ENCODE peak calls at places on chromosomes 1 and 21, in eight cellular contexts. S is nephron progenitor cell; J is CD8-positive, alpha-beta T cell; A is dorsolateral prefrontal cortex; P is heart right ventricle; W is H9; B is AG09319; O is heart left ventricle. R is an unnamed sample.

GRCh38 chr1:16122916-16123315 is 33.0 kb downstream of the EPHA2 start:
- DNase-seq in S (no peak), A (no peak), B (peak; percentile 63), J (peak; percentile 5), O (no peak), W (peak; percentile 23), P (no peak), R (no peak)

GRCh38 chr1:204314209-204314892 is 45.4 kb downstream of the PLEKHA6 start:
- DNase-seq in A (no peak), B (no peak), P (no peak), J (no peak), S (no peak), W (peak; percentile 39), O (no peak), R (no peak)

GRCh38 chr1:230073371-230074035 is 6.5 kb downstream of the GALNT2 start:
- DNase-seq in P (no peak), J (no peak), B (no peak), O (no peak), S (no peak), W (no peak), A (peak; percentile 56), R (no peak)

GRCh38 chr1:82160036-82160435 is 359.3 kb downstream of the ADGRL2 start:
- DNase-seq in A (no peak), W (no peak), P (no peak), J (no peak), B (no peak), S (no peak), O (no peak), R (no peak)

GRCh38 chr1:7595338-7595737 is 175.8 kb upstream of the VAMP3 start:
- DNase-seq in P (no peak), O (no peak), J (no peak), S (peak; percentile 27), A (peak; percentile 38), B (no peak), W (no peak), R (no peak)

GRCh38 chr1:54407957-54408700 is 1.9 kb upstream of the SSBP3 start:
- DNase-seq in O (no peak), B (no peak), S (no peak), A (no peak), W (no peak), J (no peak), P (no peak), R (no peak)

GRCh38 chr1:22625262-22625925 is 11.0 kb upstream of the C1QA start:
- DNase-seq in O (no peak), J (no peak), A (no peak), W (peak; percentile 57), P (no peak), B (no peak), S (peak; percentile 69), R (no peak)

GRCh38 chr1:168287237-168287664 is 6.6 kb downstream of the TBX19 start:
- DNase-seq in S (no peak), J (no peak), B (no peak), A (no peak), O (no peak), W (no peak), P (no peak), R (no peak)

GRCh38 chr1:201709564-201710295 is 119.2 kb upstream of the IPO9 start:
- DNase-seq in A (peak; percentile 82), S (peak; percentile 81), B (no peak), P (peak; percentile 74), O (peak; percentile 80), W (peak; percentile 84), J (peak; percentile 37), R (peak; percentile 75)

GRCh38 chr1:119960501-119960900 is 64.2 kb upstream of the ADAM30 start:
- DNase-seq in O (no peak), W (no peak), S (no peak), A (no peak), B (no peak), P (no peak), J (no peak), R (no peak)

GRCh38 chr1:81681570-81681969 is 119.2 kb upstream of the ADGRL2 start:
- DNase-seq in P (no peak), O (no peak), S (no peak), A (no peak), W (no peak), B (no peak), J (no peak), R (no peak)

GRCh38 chr1:175892686-175893085 is 149.3 kb upstream of the TNR start:
- DNase-seq in O (no peak), W (no peak), B (no peak), P (no peak), J (no peak), A (no peak), S (no peak), R (no peak)

GRCh38 chr21:34630536-34631143 is 15.7 kb upstream of the RCAN1 start:
- DNase-seq in A (no peak), O (no peak), J (no peak), W (no peak), S (peak; percentile 25), B (peak; percentile 22), P (peak; percentile 38), R (no peak)

GRCh38 chr21:25456672-25457071 is 150.6 kb downstream of the MRPL39 start:
- DNase-seq in P (no peak), S (no peak), O (no peak), A (no peak), W (no peak), B (no peak), J (no peak), R (no peak)

GRCh38 chr1:205678286-205679111 is 1.8 kb downstream of the SLC45A3 start:
- DNase-seq in O (peak; percentile 48), S (no peak), J (no peak), B (no peak), W (no peak), P (peak; percentile 34), A (no peak), R (no peak)

DNA sequence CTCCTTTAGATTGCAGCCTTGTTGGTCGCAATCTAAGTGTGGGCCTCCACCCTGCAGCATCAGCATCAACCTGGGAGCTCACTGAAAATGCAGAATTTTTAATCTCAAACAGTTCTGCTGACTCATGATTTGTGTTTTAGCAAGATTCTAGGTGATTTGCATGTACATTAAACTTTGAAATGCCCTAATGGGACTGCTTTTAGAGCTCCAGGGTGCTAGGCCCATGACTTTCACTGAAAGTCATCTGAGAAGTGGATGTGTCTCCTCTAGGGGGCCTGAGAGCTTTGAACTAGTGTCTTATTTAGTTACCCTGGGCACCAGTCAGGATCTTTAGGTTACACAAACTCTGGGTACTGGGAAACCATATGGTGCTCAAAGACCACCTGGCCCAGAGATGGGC is 9.0 kb downstream of the TRIM67 start:
- DNase-seq in W (no peak), O (no peak), P (no peak), S (no peak), B (no peak), J (no peak), A (no peak), R (no peak)
- TF ChIP-seq CTCF in W (peak; percentile 62), O (no peak), P (no peak), S (no peak), B (no peak), J (no peak), A (no peak), R (no peak)

DNA sequence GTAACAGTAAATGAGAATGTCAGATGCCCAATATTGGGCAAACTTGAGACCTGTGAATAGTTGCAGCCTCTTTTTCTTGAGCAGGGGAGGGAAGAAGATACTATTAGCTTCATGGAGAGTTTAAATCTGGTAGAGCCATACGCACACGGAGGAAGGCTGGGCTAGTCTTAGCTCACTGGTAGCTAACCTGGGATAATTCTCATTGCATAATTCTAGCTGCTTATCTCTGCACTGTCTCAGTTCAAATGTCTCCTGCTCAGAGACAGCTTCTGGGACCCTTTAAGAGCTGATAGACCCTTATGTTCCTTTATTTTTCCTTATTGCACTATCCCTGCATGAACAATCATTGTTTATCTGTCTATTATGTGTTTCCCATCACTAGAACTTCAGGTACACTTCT is 8.4 kb downstream of the C1orf87 start:
- DNase-seq in W (no peak), P (no peak), O (no peak), A (no peak), S (no peak), B (no peak), J (no peak), R (no peak)
- TF ChIP-seq CTCF in W (no peak), P (no peak), O (no peak), A (no peak), S (no peak), B (no peak), J (no peak), R (no peak)

GRCh38 chr1:228996286-228996685 is 261.0 kb downstream of the RHOU start:
- DNase-seq in W (no peak), P (no peak), O (no peak), S (no peak), B (no peak), A (no peak), J (no peak), R (peak; percentile 53)

GRCh38 chr1:229000187-229000586 is 264.9 kb downstream of the RHOU start:
- DNase-seq in J (no peak), P (no peak), W (no peak), B (no peak), S (no peak), O (no peak), A (no peak), R (no peak)

GRCh38 chr1:228999776-229000175 is 264.5 kb downstream of the RHOU start:
- DNase-seq in O (no peak), W (no peak), B (no peak), A (no peak), J (no peak), P (no peak), S (no peak), R (no peak)

GRCh38 chr1:228998179-228998578 is 262.9 kb downstream of the RHOU start:
- DNase-seq in B (no peak), A (no peak), W (no peak), J (no peak), P (peak; percentile 52), O (no peak), S (no peak), R (no peak)

DNA sequence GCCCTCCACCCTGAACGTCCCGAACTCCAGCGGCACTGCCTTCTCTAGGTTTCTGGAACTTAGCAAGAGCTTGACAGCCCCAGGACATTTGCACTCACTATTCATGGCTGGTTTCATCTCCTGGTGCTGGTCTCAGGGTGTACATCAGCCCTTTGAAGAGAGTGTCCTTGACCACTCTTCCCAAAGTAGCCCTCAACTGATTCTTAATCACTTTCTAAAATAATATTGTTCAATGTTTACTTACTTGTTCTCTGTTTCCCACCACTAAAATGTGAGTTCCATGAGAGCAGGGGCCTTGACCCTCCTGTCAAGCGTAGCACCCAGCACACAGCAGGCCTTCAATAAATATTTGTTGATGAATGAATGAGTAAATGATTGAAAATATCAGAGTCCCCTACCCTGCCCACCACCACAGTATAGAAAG is 262.5 kb downstream of the RHOU start:
- DNase-seq in O (no peak), J (no peak), W (no peak), A (no peak), P (no peak), B (no peak), S (no peak), R (no peak)
- TF ChIP-seq CTCF in O (no peak), J (no peak), W (no peak), A (no peak), P (no peak), B (no peak), S (no peak), R (no peak)

GRCh38 chr1:226444901-226445300 is 37.0 kb upstream of the PARP1 start:
- DNase-seq in O (no peak), J (peak; percentile 52), B (no peak), W (peak; percentile 47), P (no peak), S (no peak), A (no peak), R (no peak)
- TF ChIP-seq CTCF in O (no peak), J (peak; percentile 44), B (no peak), W (peak; percentile 36), P (no peak), S (no peak), A (no peak), R (no peak)